ENCODE peak calls at places on chromosomes 5 and 9, in nine cellular contexts. I is mammary epithelial cell; L is activated naive CD4-positive, alpha-beta T cell; A is stimulated activated CD4-positive, alpha-beta T cell treated with anti-CD3 and anti-CD28 coated beads, Interleukin-12 subunit alpha, Interleukin-12 subunit beta, amount 100 ng/mL, for 4 hours; R is HTR-8/SVneo; J is Ammon's horn; S is left colon; Y is heart left ventricle; K is NCI-H774. X is an unnamed sample.

GRCh38 chr9:134557331-134557730 is 84.3 kb upstream of the COL5A1 start:
- DNase-seq in R (no peak), L (no peak), I (no peak), S (no peak), Y (peak; percentile 20), K (no peak), A (no peak), J (peak; percentile 80), X (no peak)

GRCh38 chr9:37283730-37284235 is 138.7 kb upstream of the GRHPR start:
- DNase-seq in K (no peak), L (no peak), Y (no peak), J (no peak), R (peak; percentile 10), I (peak; percentile 22), S (no peak), A (no peak), X (no peak)

GRCh38 chr9:1207681-1208080 is 157.5 kb downstream of the DMRT2 start:
- DNase-seq in J (peak; percentile 28), I (no peak), Y (no peak), K (no peak), L (no peak), S (no peak), A (no peak), R (no peak), X (no peak)

GRCh38 chr5:170496629-170497028 is 7.2 kb upstream of the KCNIP1 start:
- DNase-seq in K (no peak), A (no peak), S (no peak), J (no peak), L (no peak), I (no peak), R (no peak), Y (no peak), X (no peak)

GRCh38 chr9:81605154-81605670 is 84.1 kb downstream of the TLE1 start:
- DNase-seq in L (no peak), S (no peak), Y (no peak), K (peak; percentile 55), A (no peak), R (no peak), I (no peak), J (no peak), X (no peak)

GRCh38 chr9:94920439-94920951 is 194.0 kb downstream of the AOPEP start:
- DNase-seq in S (no peak), J (peak; percentile 51), K (no peak), Y (peak; percentile 48), I (no peak), R (no peak), L (no peak), A (no peak), X (no peak)

GRCh38 chr5:77143998-77144836 is 57.1 kb upstream of the ZBED3 start:
- DNase-seq in A (peak; percentile 44), Y (peak; percentile 75), L (peak; percentile 30), J (peak; percentile 96), K (peak; percentile 62), S (peak; percentile 73), I (peak; percentile 46), R (peak; percentile 65), X (peak; percentile 52)

GRCh38 chr5:5497132-5497748 is 74.8 kb downstream of the ICE1 start:
- DNase-seq in K (peak; percentile 80), J (peak; percentile 88), R (peak; percentile 80), I (peak; percentile 20), A (no peak), S (peak; percentile 32), Y (peak; percentile 59), L (no peak), X (peak; percentile 67)

GRCh38 chr9:107425110-107426025 is 64.2 kb downstream of the KLF4 start:
- DNase-seq in K (no peak), L (peak; percentile 2), R (peak; percentile 24), S (peak; percentile 74), I (peak; percentile 38), J (peak; percentile 53), A (peak; percentile 57), Y (peak; percentile 73), X (no peak)

GRCh38 chr9:124022201-124023121 is 10.9 kb downstream of the LHX2 start:
- DNase-seq in J (no peak), L (no peak), K (no peak), I (peak; percentile 68), A (no peak), Y (no peak), S (no peak), R (no peak), X (no peak)

GRCh38 chr9:69104830-69105527 is 69.1 kb upstream of the TJP2 start:
- DNase-seq in L (no peak), R (no peak), J (no peak), S (peak; percentile 87), Y (no peak), A (no peak), K (peak; percentile 84), I (peak; percentile 70), X (peak; percentile 51)

GRCh38 chr9:107546859-107547258 is 57.3 kb upstream of the KLF4 start:
- DNase-seq in R (no peak), J (no peak), Y (no peak), A (no peak), S (no peak), I (no peak), K (no peak), L (no peak), X (no peak)

GRCh38 chr5:17216176-17216973 is 1.1 kb upstream of the BASP1 start:
- DNase-seq in J (peak; percentile 86), A (peak; percentile 34), Y (peak; percentile 56), S (peak; percentile 87), K (peak; percentile 96), L (no peak), R (peak; percentile 89), I (peak; percentile 79), X (peak; percentile 57)

GRCh38 chr5:139650689-139651501 is 2.7 kb downstream of the CXXC5 start:
- DNase-seq in Y (peak; percentile 65), R (no peak), S (peak; percentile 68), I (no peak), J (peak; percentile 82), K (no peak), L (no peak), A (no peak), X (no peak)

GRCh38 chr5:31620071-31620470 is 18.9 kb upstream of the PDZD2 start:
- DNase-seq in S (no peak), J (no peak), K (no peak), R (no peak), I (no peak), A (no peak), L (no peak), Y (no peak), X (no peak)

GRCh38 chr5:180648658-180649296 is 623 bp downstream of the FLT4 start:
- DNase-seq in R (peak; percentile 60), L (no peak), A (peak; percentile 18), K (no peak), S (no peak), I (no peak), Y (no peak), J (no peak), X (no peak)

GRCh38 chr9:123111427-123111826 is 78.0 kb downstream of the GPR21 start:
- DNase-seq in L (no peak), S (no peak), K (no peak), A (no peak), J (no peak), R (no peak), I (no peak), Y (peak; percentile 36), X (no peak)

GRCh38 chr9:1619915-1620705 is 395.0 kb upstream of the SMARCA2 start:
- DNase-seq in Y (no peak), K (no peak), S (no peak), L (no peak), I (peak; percentile 8), R (no peak), A (no peak), J (peak; percentile 61), X (peak; percentile 34)

GRCh38 chr9:137083418-137084004 is 3.3 kb upstream of the MAN1B1 start:
- DNase-seq in I (peak; percentile 97), R (peak; percentile 67), L (no peak), K (no peak), Y (peak; percentile 73), J (peak; percentile 76), A (no peak), S (no peak), X (no peak)

GRCh38 chr9:134466869-134467616 is 140.8 kb downstream of the RXRA start:
- DNase-seq in Y (no peak), S (no peak), K (no peak), A (no peak), L (no peak), R (no peak), I (no peak), J (no peak), X (no peak)

GRCh38 chr9:134136117-134136996 is 475 bp downstream of the WDR5 start:
- DNase-seq in S (peak; percentile 46), I (peak; percentile 19), A (peak; percentile 22), K (no peak), J (no peak), R (no peak), Y (no peak), L (no peak), X (no peak)

GRCh38 chr9:113603773-113604172 is 140.2 kb downstream of the RGS3 start:
- DNase-seq in J (no peak), R (no peak), A (no peak), K (no peak), S (no peak), Y (peak; percentile 11), L (no peak), I (no peak), X (no peak)

GRCh38 chr5:80763873-80764647 is 109.3 kb upstream of the DHFR start:
- DNase-seq in J (no peak), S (no peak), L (no peak), A (no peak), I (no peak), Y (no peak), R (no peak), K (no peak), X (no peak)

GRCh38 chr5:138466900-138467710 is 1.8 kb downstream of the EGR1 start:
- DNase-seq in S (peak; percentile 35), R (no peak), K (no peak), L (no peak), I (peak; percentile 30), A (no peak), Y (no peak), J (no peak), X (no peak)

GRCh38 chr5:72760259-72760658 is 56.2 kb upstream of the TNPO1 start:
- DNase-seq in I (peak; percentile 37), Y (no peak), L (no peak), R (no peak), S (no peak), K (no peak), J (no peak), A (no peak), X (no peak)

GRCh38 chr9:104868687-104869404 is 59.1 kb downstream of the ABCA1 start:
- DNase-seq in A (no peak), J (peak; percentile 78), Y (peak; percentile 79), L (no peak), R (peak; percentile 87), I (peak; percentile 48), S (peak; percentile 45), K (no peak), X (peak; percentile 49)

GRCh38 chr9:33750839-33751339 is 44.5 kb upstream of the PRSS3 start:
- DNase-seq in I (no peak), L (no peak), A (no peak), R (no peak), J (no peak), S (peak; percentile 29), K (no peak), Y (no peak), X (no peak)

GRCh38 chr9:94948567-94949235 is 222.2 kb downstream of the AOPEP start:
- DNase-seq in R (no peak), K (no peak), L (no peak), A (no peak), S (no peak), Y (no peak), J (peak; percentile 84), I (peak; percentile 56), X (no peak)

GRCh38 chr9:4738866-4739586 is 2.0 kb downstream of the AK3 start:
- DNase-seq in I (no peak), S (no peak), R (no peak), K (no peak), Y (no peak), J (no peak), A (no peak), L (no peak), X (no peak)

GRCh38 chr5:73422164-73422563 is 26.4 kb downstream of the FOXD1 start:
- DNase-seq in I (no peak), J (no peak), Y (no peak), S (no peak), K (no peak), L (no peak), R (no peak), A (no peak), X (no peak)

GRCh38 chr5:92017786-92018185 is 634.7 kb upstream of the ARRDC3 start:
- DNase-seq in R (peak; percentile 21), K (no peak), L (no peak), I (peak; percentile 69), S (no peak), Y (no peak), A (no peak), J (no peak), X (no peak)